ENCODE peak calls at places on chromosomes 12 and 14, in seven cellular contexts. F is H9, S is mesendoderm, U is H1, C is IMR-90, R is neuronal stem cell, Q is mesenchymal stem cell. E is an unnamed sample.

GRCh38 chr12:128819293-128820144 is 4.2 kb downstream of the SLC15A4 start:
- DNase-seq in C (no peak), U (no peak), S (peak; percentile 40), F (no peak), R (no peak), Q (no peak), E (no peak)

GRCh38 chr14:92460916-92461579 is 52.5 kb upstream of the RIN3 start:
- DNase-seq in C (peak; percentile 82), F (peak; percentile 37), U (no peak), Q (peak; percentile 76), S (no peak), R (no peak), E (peak; percentile 92)

GRCh38 chr14:31154956-31155355 is 52.6 kb downstream of the HECTD1 start:
- DNase-seq in S (no peak), C (no peak), U (no peak), F (no peak), Q (no peak), R (no peak), E (no peak)

GRCh38 chr12:9076733-9077575 is 38.8 kb downstream of the A2M start:
- DNase-seq in S (no peak), C (no peak), R (no peak), U (no peak), Q (no peak), F (no peak), E (no peak)

GRCh38 chr12:57213068-57213715 is 3.4 kb upstream of the NXPH4 start:
- DNase-seq in R (no peak), U (peak; percentile 92), S (peak; percentile 82), F (peak; percentile 89), C (peak; percentile 81), Q (peak; percentile 85), E (peak; percentile 92)

GRCh38 chr14:102683399-102684275 is 91.2 kb downstream of the RCOR1 start:
- DNase-seq in S (no peak), F (peak; percentile 34), Q (no peak), R (no peak), U (no peak), C (no peak), E (no peak)

GRCh38 chr14:103730490-103731035 is 15.0 kb downstream of the ZFYVE21 start:
- DNase-seq in U (no peak), R (no peak), C (no peak), S (no peak), Q (no peak), F (no peak), E (no peak)

GRCh38 chr14:53613404-53614253 is 343.0 kb downstream of the BMP4 start:
- DNase-seq in Q (peak; percentile 76), U (no peak), S (peak; percentile 40), F (no peak), C (peak; percentile 90), R (peak; percentile 46), E (no peak)

GRCh38 chr12:112008918-112009317 is 4.0 kb downstream of the TMEM116 start:
- DNase-seq in F (no peak), U (no peak), Q (no peak), C (no peak), R (no peak), S (no peak), E (no peak)

GRCh38 chr12:1531654-1532366 is 62.6 kb downstream of the FBXL14 start:
- DNase-seq in S (no peak), F (peak; percentile 41), C (no peak), R (no peak), U (no peak), Q (no peak), E (no peak)

GRCh38 chr14:22871200-22871961 is at the start of gene LRP10:
- DNase-seq in U (peak; percentile 94), Q (peak; percentile 91), S (peak; percentile 98), R (peak; percentile 87), F (peak; percentile 97), C (peak; percentile 75), E (peak; percentile 92)

GRCh38 chr14:94631536-94632304 is 19.5 kb downstream of the SERPINA3 start:
- DNase-seq in R (no peak), C (no peak), U (no peak), Q (no peak), F (no peak), S (no peak), E (no peak)
- H3K4ac ChIP-seq in R (peak overlapping the region; percentile 29), C (no peak overlapping the region), U (no peak overlapping the region), Q (no peak overlapping the region), F (no peak overlapping the region), S (no peak overlapping the region), E (no peak overlapping the region)

GRCh38 chr12:120741476-120742206 is 16.0 kb downstream of the ACADS start:
- DNase-seq in F (no peak), U (peak; percentile 48), Q (no peak), S (no peak), C (no peak), R (no peak), E (no peak)

GRCh38 chr12:120744922-120745493 is 19.4 kb downstream of the ACADS start:
- DNase-seq in C (no peak), S (no peak), R (no peak), F (no peak), U (no peak), Q (no peak), E (no peak)

GRCh38 chr12:120739821-120740613 is 14.4 kb downstream of the ACADS start:
- DNase-seq in U (no peak), Q (no peak), S (no peak), C (no peak), F (no peak), R (no peak), E (no peak)

GRCh38 chr12:120740871-120741270 is 15.2 kb downstream of the ACADS start:
- DNase-seq in F (no peak), Q (no peak), C (no peak), R (no peak), U (no peak), S (no peak), E (no peak)

DNA sequence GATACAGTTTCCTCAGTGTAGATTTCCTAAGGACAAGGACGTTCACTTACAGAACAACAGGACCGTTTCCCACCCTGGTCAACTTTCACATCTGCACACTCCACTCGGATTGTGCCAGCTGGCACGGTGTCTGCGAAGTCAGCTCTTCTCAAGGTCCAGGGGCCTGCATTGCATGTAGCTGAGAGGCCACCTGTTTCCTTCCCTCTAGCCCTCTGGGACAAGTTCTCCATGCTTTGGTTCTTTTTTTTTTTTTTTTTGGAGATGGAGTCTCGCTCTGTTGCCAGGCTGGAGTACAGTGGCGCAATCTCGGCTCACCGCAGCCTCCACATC is 16.5 kb downstream of the ACADS start:
- DNase-seq in S (no peak), F (no peak), Q (no peak), R (no peak), U (no peak), C (no peak), E (no peak)
- H3K4ac ChIP-seq in S (no peak overlapping the region), F (no peak overlapping the region), Q (no peak overlapping the region), R (no peak overlapping the region), U (no peak overlapping the region), C (no peak overlapping the region), E (no peak overlapping the region)

GRCh38 chr14:61088081-61088480 is 107.0 kb downstream of the SLC38A6 start:
- DNase-seq in C (no peak), S (no peak), U (no peak), R (no peak), F (no peak), Q (no peak), E (no peak)
- H3K4ac ChIP-seq in C (no peak overlapping the region), S (no peak overlapping the region), U (no peak overlapping the region), R (no peak overlapping the region), F (no peak overlapping the region), Q (no peak overlapping the region), E (no peak overlapping the region)

DNA sequence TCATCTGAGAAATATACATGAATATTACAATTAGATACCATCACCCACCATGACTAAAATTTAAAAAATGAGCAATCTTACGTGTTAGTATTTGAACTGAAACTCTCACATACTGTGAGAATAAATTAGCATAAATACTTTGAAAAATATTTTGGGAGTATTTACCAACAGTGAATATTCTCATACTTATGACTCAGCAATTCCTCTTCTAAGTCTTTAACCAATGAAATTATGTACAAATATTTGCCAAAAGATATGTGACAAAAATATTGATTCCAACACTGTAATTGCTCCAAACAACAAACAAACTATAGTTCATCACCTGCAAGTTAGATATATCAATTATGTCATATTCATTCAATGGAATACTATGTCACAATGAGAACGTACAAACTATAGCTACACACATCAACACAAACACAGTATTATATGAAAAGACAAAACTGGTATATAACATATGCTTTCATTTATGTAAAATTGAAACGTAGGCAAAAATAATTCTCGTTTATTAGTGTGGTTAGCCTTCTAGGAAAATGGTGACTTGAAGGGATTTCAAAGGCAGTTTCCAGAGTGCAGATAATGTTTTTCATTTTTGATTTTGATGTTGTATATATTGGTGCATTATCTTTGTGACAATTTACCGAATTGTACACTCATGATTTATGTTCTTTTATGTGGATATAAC is 742.2 kb downstream of the SLC16A7 start:
- DNase-seq in S (no peak), Q (no peak), C (no peak), R (no peak), U (no peak), F (no peak), E (no peak)
- H3K4ac ChIP-seq in S (no peak overlapping the region), Q (no peak overlapping the region), C (no peak overlapping the region), R (no peak overlapping the region), U (no peak overlapping the region), F (no peak overlapping the region), E (no peak overlapping the region)

GRCh38 chr12:31456562-31456961 is 130.6 kb upstream of the SINHCAF start:
- DNase-seq in U (no peak), S (no peak), C (no peak), F (no peak), Q (no peak), R (no peak), E (peak; percentile 23)
- H3K4ac ChIP-seq in U (no peak overlapping the region), S (no peak overlapping the region), C (no peak overlapping the region), F (no peak overlapping the region), Q (no peak overlapping the region), R (no peak overlapping the region), E (no peak overlapping the region)

GRCh38 chr12:120955232-120955631 is 23.1 kb upstream of the HNF1A start:
- DNase-seq in C (no peak), S (peak; percentile 26), R (no peak), F (peak; percentile 47), U (no peak), Q (no peak), E (no peak)
- H3K4ac ChIP-seq in C (no peak overlapping the region), S (no peak overlapping the region), R (no peak overlapping the region), F (no peak overlapping the region), U (no peak overlapping the region), Q (no peak overlapping the region), E (no peak overlapping the region)

GRCh38 chr12:66503746-66504145 is 175.1 kb downstream of the GRIP1 start:
- DNase-seq in C (no peak), Q (no peak), R (no peak), F (no peak), S (no peak), U (no peak), E (no peak)

GRCh38 chr12:66502911-66503310 is 176.0 kb downstream of the GRIP1 start:
- DNase-seq in U (no peak), C (no peak), Q (no peak), F (no peak), R (no peak), S (peak; percentile 76), E (no peak)

GRCh38 chr12:66508025-66508424 is 170.9 kb downstream of the GRIP1 start:
- DNase-seq in Q (no peak), R (no peak), S (peak; percentile 12), C (no peak), F (no peak), U (no peak), E (peak; percentile 10)
- H3K4ac ChIP-seq in Q (no peak overlapping the region), R (no peak overlapping the region), S (no peak overlapping the region), C (no peak overlapping the region), F (no peak overlapping the region), U (no peak overlapping the region), E (no peak overlapping the region)

GRCh38 chr12:26696613-26697092 is 136.3 kb downstream of the ITPR2 start:
- DNase-seq in C (peak; percentile 52), Q (peak; percentile 69), F (no peak), U (no peak), S (no peak), R (no peak), E (peak; percentile 73)
- H3K4ac ChIP-seq in C (no peak overlapping the region), Q (no peak overlapping the region), F (no peak overlapping the region), U (no peak overlapping the region), S (no peak overlapping the region), R (no peak overlapping the region), E (no peak overlapping the region)

GRCh38 chr12:130973906-130974305 is 20.2 kb downstream of the ADGRD1 start:
- DNase-seq in C (no peak), S (no peak), Q (no peak), U (no peak), F (no peak), R (no peak), E (no peak)
- H3K4ac ChIP-seq in C (no peak overlapping the region), S (no peak overlapping the region), Q (no peak overlapping the region), U (no peak overlapping the region), F (no peak overlapping the region), R (no peak overlapping the region), E (no peak overlapping the region)

E was measured in trophoblast cell.